ENCODE peak calls at places on chromosomes 1 and 21, in six cellular contexts. F is body of pancreas, M is posterior cingulate gyrus, B is posterior vena cava, V is A172, X is kidney tubule cell. A is an unnamed sample.

GRCh38 chr1:241167121-241167619 is 189.8 kb downstream of the RGS7 start:
- DNase-seq in F (no peak), M (no peak), B (no peak), V (no peak), X (no peak), A (no peak)

GRCh38 chr1:147225193-147225730 is at the start of gene FMO5:
- DNase-seq in F (peak), M (peak), B (peak), V (peak), X (peak), A (no peak)

GRCh38 chr1:15684042-15684461 is at the start of gene PLEKHM2:
- DNase-seq in F (peak), M (peak), B (peak), V (no peak), X (peak), A (no peak)

GRCh38 chr1:43565600-43566360 is 35.1 kb downstream of the PTPRF start:
- DNase-seq in F (peak), M (peak), B (peak), V (no peak), X (peak), A (no peak)

GRCh38 chr21:44319407-44320065 is 19.7 kb downstream of the CFAP410 start:
- DNase-seq in F (no peak), M (no peak), B (no peak), V (no peak), X (no peak), A (no peak)

GRCh38 chr21:36629061-36629460 is 69.9 kb upstream of the SIM2 start:
- DNase-seq in F (no peak), M (no peak), B (no peak), V (no peak), X (no peak), A (no peak)

GRCh38 chr1:70528591-70529333 is 117.7 kb downstream of the CTH start:
- DNase-seq in F (peak), M (no peak), B (no peak), V (peak), X (peak), A (peak)

GRCh38 chr1:202593845-202594244 is 116.4 kb downstream of the SYT2 start:
- DNase-seq in F (no peak), M (no peak), B (no peak), V (peak), X (peak), A (no peak)

GRCh38 chr21:34639882-34640788 is 25.2 kb upstream of the RCAN1 start:
- DNase-seq in F (no peak), M (no peak), B (no peak), V (peak), X (no peak), A (no peak)

GRCh38 chr1:39829791-39830533 is 41.3 kb upstream of the BMP8B start:
- DNase-seq in F (no peak), M (no peak), B (no peak), V (no peak), X (no peak), A (no peak)

GRCh38 chr1:221053889-221054288 is 174.6 kb downstream of the HLX start:
- DNase-seq in F (no peak), M (no peak), B (no peak), V (no peak), X (peak), A (no peak)

GRCh38 chr1:226602186-226603029 is 53.8 kb downstream of the STUM start:
- DNase-seq in F (no peak), M (no peak), B (no peak), V (no peak), X (no peak), A (no peak)

GRCh38 chr1:180562582-180562981 is 3.8 kb downstream of the OVAAL start:
- DNase-seq in F (no peak), M (no peak), B (no peak), V (no peak), X (peak), A (no peak)

GRCh38 chr1:63189677-63190076 is 132.7 kb upstream of the FOXD3 start:
- DNase-seq in F (no peak), M (no peak), B (no peak), V (no peak), X (no peak), A (no peak)

GRCh38 chr1:106937104-106937503 is 119.4 kb upstream of the PRMT6 start:
- DNase-seq in F (no peak), M (no peak), B (no peak), V (no peak), X (peak), A (no peak)

GRCh38 chr1:19654386-19654785 is 10.3 kb downstream of the NBL1 start:
- DNase-seq in F (no peak), M (no peak), B (no peak), V (peak), X (peak), A (no peak)